ENCODE peak calls at places on chromosome 7, in five cellular contexts. K, Z, M, B and V are unnamed samples.

GRCh38 chr7:105776986-105777910 is 99.2 kb downstream of the ATXN7L1 start:
- DNase-seq in K (no peak), Z (no peak), M (no peak), B (no peak), V (no peak)

GRCh38 chr7:3916146-3916545 is 615.1 kb downstream of the SDK1 start:
- DNase-seq in K (no peak), Z (no peak), M (no peak), B (no peak), V (no peak)

GRCh38 chr7:22858640-22859561 is 36.3 kb upstream of the TOMM7 start:
- DNase-seq in K (no peak), Z (no peak), M (no peak), B (no peak), V (peak; percentile 59)

GRCh38 chr7:47478926-47479791 is 102.8 kb downstream of the TNS3 start:
- DNase-seq in K (no peak), Z (no peak), M (no peak), B (no peak), V (no peak)

GRCh38 chr7:50358306-50358705 is 53.8 kb downstream of the IKZF1 start:
- DNase-seq in K (no peak), Z (no peak), M (no peak), B (no peak), V (no peak)

GRCh38 chr7:140475747-140476333 is 3.5 kb downstream of the MKRN1 start:
- DNase-seq in K (no peak), Z (peak; percentile 50), M (no peak), B (peak; percentile 36), V (no peak)

GRCh38 chr7:37982423-37982822 is 62.0 kb downstream of the EPDR1 start:
- DNase-seq in K (no peak), Z (no peak), M (no peak), B (no peak), V (peak; percentile 53)

GRCh38 chr7:20558963-20559716 is 56.3 kb upstream of the ABCB5 start:
- DNase-seq in K (no peak), Z (no peak), M (no peak), B (no peak), V (no peak)

GRCh38 chr7:129435414-129435829 is 1.2 kb downstream of the STRIP2 start:
- DNase-seq in K (no peak), Z (no peak), M (no peak), B (no peak), V (no peak)

GRCh38 chr7:134763960-134764359 is 15.5 kb upstream of the CALD1 start:
- DNase-seq in K (peak; percentile 37), Z (no peak), M (peak; percentile 40), B (no peak), V (no peak)

GRCh38 chr7:46450425-46450824 is 529.4 kb upstream of the IGFBP3 start:
- DNase-seq in K (no peak), Z (no peak), M (no peak), B (no peak), V (no peak)

GRCh38 chr7:65371468-65371867 is 2.2 kb upstream of the ZNF92 start:
- DNase-seq in K (no peak), Z (peak; percentile 52), M (no peak), B (no peak), V (no peak)

GRCh38 chr7:127768241-127768640 is 116.2 kb downstream of the SND1 start:
- DNase-seq in K (no peak), Z (no peak), M (no peak), B (no peak), V (no peak)

GRCh38 chr7:123581162-123581459 is 20.5 kb upstream of the ASB15 start:
- DNase-seq in K (no peak), Z (no peak), M (no peak), B (no peak), V (no peak)

GRCh38 chr7:94004024-94004945 is at the start of gene BET1:
- DNase-seq in K (peak; percentile 97), Z (peak; percentile 96), M (peak; percentile 94), B (peak; percentile 95), V (peak; percentile 97)

GRCh38 chr7:38107486-38107893 is 70.6 kb upstream of the STARD3NL start:
- DNase-seq in K (peak; percentile 42), Z (peak; percentile 69), M (peak; percentile 17), B (peak; percentile 45), V (peak; percentile 50)

GRCh38 chr7:117484988-117485655 is 5.3 kb downstream of the CFTR start:
- DNase-seq in K (no peak), Z (no peak), M (no peak), B (no peak), V (no peak)
- H3K27me3 ChIP-seq in K (no peaks in the 10 kb centered on the region), Z (no peaks in the 10 kb centered on the region), M (peaks cover 17% of the 10 kb centered on the region), B (peaks cover 8% of the 10 kb centered on the region), V (peaks cover 5% of the 10 kb centered on the region)

DNA sequence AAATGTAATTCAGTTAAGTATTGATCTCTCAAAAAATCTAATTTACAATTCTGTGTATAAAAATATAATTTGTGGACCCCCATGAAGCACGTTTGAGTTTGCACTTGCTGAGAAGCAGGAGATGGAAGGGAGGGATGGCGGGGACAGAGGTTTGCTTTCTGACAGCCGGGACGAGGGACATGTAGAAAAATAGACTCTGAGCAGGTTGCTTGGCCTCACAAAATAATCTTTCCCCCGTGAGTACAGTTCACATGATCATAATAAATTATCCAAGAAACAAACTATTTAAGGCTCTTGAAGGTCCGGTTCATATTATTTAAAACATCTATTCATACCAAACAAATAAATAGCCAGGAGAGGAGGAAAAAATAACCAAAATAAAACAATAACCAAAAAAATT is 10.0 kb downstream of the SHH start:
- DNase-seq in K (no peak), Z (no peak), M (no peak), B (no peak), V (peak; percentile 4)
- H3K27me3 ChIP-seq in K (no peaks in the 10 kb centered on the region), Z (peaks cover 7% of the 10 kb centered on the region), M (peaks cover 100% of the 10 kb centered on the region), B (peaks cover 98% of the 10 kb centered on the region), V (no peaks in the 10 kb centered on the region)

DNA sequence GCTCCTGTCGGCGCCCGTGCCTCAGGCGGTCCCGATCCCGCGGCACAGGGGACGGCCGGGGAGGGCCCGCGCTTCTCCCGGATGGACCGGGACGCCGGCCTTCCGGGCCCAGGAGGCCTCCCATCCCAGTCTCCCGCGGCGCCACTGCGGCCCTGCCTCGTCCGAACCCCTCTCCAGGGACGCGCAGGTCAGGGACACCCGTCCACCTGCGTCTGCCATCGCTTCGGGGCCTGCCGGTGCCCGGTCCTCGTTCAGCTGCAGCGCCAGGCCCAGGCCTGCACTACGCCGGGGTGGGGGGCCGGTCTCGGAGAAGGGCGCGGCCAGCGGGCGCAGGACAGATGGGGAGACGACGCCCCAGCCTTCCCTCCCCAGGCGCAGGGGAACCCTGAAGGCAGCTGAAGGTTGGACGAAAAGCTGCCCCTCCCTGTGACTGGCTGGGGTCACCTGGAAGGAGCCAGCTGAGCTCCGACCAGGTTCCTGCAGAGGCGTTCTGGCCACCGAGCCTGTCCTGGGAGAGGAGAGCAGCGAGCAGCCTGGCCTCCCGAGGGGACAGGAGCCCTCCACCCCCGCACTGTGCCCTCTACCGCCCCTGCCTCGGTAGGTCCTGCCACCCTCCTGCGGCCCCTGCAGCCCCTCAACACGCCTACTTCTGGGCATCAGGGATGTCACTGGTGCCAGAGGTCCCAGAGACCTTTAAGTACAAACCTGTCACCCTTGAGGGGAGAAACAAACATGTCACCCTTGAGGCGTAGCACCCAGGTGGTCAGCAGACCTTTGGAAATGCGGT is 84.3 kb downstream of the LANCL2 start:
- DNase-seq in K (no peak), Z (no peak), M (no peak), B (no peak), V (no peak)
- H3K27me3 ChIP-seq in K (no peaks in the 10 kb centered on the region), Z (no peaks in the 10 kb centered on the region), M (peaks cover 18% of the 10 kb centered on the region), B (peaks cover 8% of the 10 kb centered on the region), V (no peaks in the 10 kb centered on the region)

GRCh38 chr7:150971242-150972048 is 6.7 kb downstream of the KCNH2 start:
- DNase-seq in K (peak; percentile 76), Z (no peak), M (peak; percentile 52), B (peak; percentile 68), V (no peak)

GRCh38 chr7:150973571-150974451 is 4.3 kb downstream of the KCNH2 start:
- DNase-seq in K (peak; percentile 61), Z (no peak), M (no peak), B (no peak), V (no peak)

GRCh38 chr7:150970424-150970823 is 7.7 kb downstream of the KCNH2 start:
- DNase-seq in K (no peak), Z (no peak), M (no peak), B (no peak), V (no peak)

GRCh38 chr7:150972746-150973145 is 5.4 kb downstream of the KCNH2 start:
- DNase-seq in K (peak; percentile 37), Z (no peak), M (no peak), B (no peak), V (no peak)

GRCh38 chr7:150972094-150972493 is 6.0 kb downstream of the KCNH2 start:
- DNase-seq in K (peak; percentile 91), Z (no peak), M (peak; percentile 85), B (peak; percentile 80), V (no peak)
- H3K27me3 ChIP-seq in K (no peaks in the 10 kb centered on the region), Z (no peaks in the 10 kb centered on the region), M (peaks cover 84% of the 10 kb centered on the region), B (peaks cover 37% of the 10 kb centered on the region), V (no peaks in the 10 kb centered on the region)

DNA sequence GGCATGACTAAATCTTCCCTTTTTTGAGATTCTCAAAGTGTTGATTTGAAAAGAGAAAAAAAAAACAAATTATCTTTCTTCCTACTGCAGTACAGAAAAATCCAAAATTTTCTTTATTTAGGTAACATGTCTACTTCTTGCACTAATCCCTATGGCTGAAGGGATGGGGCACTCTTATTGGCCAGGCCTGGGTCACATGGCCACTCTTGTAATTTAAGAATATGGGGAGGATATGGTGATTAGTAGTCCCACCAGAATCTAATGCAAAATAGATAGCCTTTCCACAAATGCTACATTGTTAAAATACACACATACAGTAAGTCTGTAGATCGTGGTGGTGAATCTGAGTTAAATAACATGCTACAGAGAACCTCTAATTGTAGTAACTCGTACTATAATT is 7.0 kb upstream of the PALS2 start:
- DNase-seq in K (no peak), Z (no peak), M (no peak), B (no peak), V (no peak)
- H3K27me3 ChIP-seq in K (no peaks in the 10 kb centered on the region), Z (no peaks in the 10 kb centered on the region), M (peaks cover 12% of the 10 kb centered on the region), B (no peaks in the 10 kb centered on the region), V (no peaks in the 10 kb centered on the region)

GRCh38 chr7:155987681-155988080 is 175.4 kb upstream of the SHH start:
- DNase-seq in K (no peak), Z (no peak), M (no peak), B (no peak), V (peak; percentile 46)
- H3K27me3 ChIP-seq in K (no peaks in the 10 kb centered on the region), Z (no peaks in the 10 kb centered on the region), M (peaks cover 50% of the 10 kb centered on the region), B (peaks cover 4% of the 10 kb centered on the region), V (no peaks in the 10 kb centered on the region)

GRCh38 chr7:157694389-157694665 is 357.5 kb downstream of the DNAJB6 start:
- DNase-seq in K (no peak), Z (no peak), M (no peak), B (no peak), V (peak; percentile 41)
- H3K27me3 ChIP-seq in K (no peaks in the 10 kb centered on the region), Z (peaks cover 20% of the 10 kb centered on the region), M (peaks cover 78% of the 10 kb centered on the region), B (peaks cover 59% of the 10 kb centered on the region), V (no peaks in the 10 kb centered on the region)

GRCh38 chr7:27213904-27214586 is 14.2 kb upstream of the HOXA13 start:
- DNase-seq in K (no peak), Z (no peak), M (no peak), B (no peak), V (peak; percentile 52)
- H3K27me3 ChIP-seq in K (peaks cover 6% of the 10 kb centered on the region), Z (peaks cover 19% of the 10 kb centered on the region), M (peaks cover 100% of the 10 kb centered on the region), B (peaks cover 96% of the 10 kb centered on the region), V (no peaks in the 10 kb centered on the region)